ENCODE peak calls at places on chromosome 21, in six cellular contexts. Q is A549, X is IMR-90, S is neural progenitor cell, V is cardiac fibroblast, F is fibroblast of pulmonary artery. T is an unnamed sample.

GRCh38 chr21:44700101-44701022 is 3.4 kb downstream of the KRTAP10-12 start:
- DNase-seq in Q (no peak), X (no peak), S (no peak), V (no peak), F (no peak), T (no peak)

GRCh38 chr21:31252091-31252490 is 92.0 kb downstream of the TIAM1 start:
- DNase-seq in Q (no peak), X (no peak), S (no peak), V (no peak), F (no peak), T (no peak)

GRCh38 chr21:9837946-9838801 is 683.2 kb upstream of the TPTE start:
- DNase-seq in Q (no peak), X (no peak), S (no peak), V (no peak), F (no peak), T (no peak)

GRCh38 chr21:45496151-45496967 is 45.9 kb downstream of the SLC19A1 start:
- DNase-seq in Q (no peak), X (no peak), S (no peak), V (no peak), F (no peak), T (no peak)

GRCh38 chr21:17765207-17765606 is 53.9 kb downstream of the C21orf91 start:
- DNase-seq in Q (no peak), X (no peak), S (no peak), V (no peak), F (no peak), T (no peak)

GRCh38 chr21:45972716-45973474 is 8.7 kb upstream of the COL6A1 start:
- DNase-seq in Q (no peak), X (peak), S (peak), V (peak), F (peak), T (peak)

GRCh38 chr21:34592120-34592561 is 22.8 kb downstream of the RCAN1 start:
- DNase-seq in Q (no peak), X (peak), S (no peak), V (no peak), F (peak), T (peak)

GRCh38 chr21:26846036-26846931 is 1.1 kb upstream of the ADAMTS1 start:
- DNase-seq in Q (peak), X (peak), S (peak), V (peak), F (peak), T (peak)

GRCh38 chr21:18950045-18950740 is 546.6 kb upstream of the TMPRSS15 start:
- DNase-seq in Q (no peak), X (no peak), S (no peak), V (no peak), F (no peak), T (no peak)

GRCh38 chr21:43686811-43687565 is 27.6 kb downstream of the RRP1B start:
- DNase-seq in Q (no peak), X (no peak), S (no peak), V (no peak), F (no peak), T (no peak)

GRCh38 chr21:44723177-44724131 is 12.1 kb upstream of the TSPEAR start:
- DNase-seq in Q (no peak), X (no peak), S (peak), V (peak), F (no peak), T (no peak)

GRCh38 chr21:34534522-34534921 is 22.5 kb upstream of the KCNE1 start:
- DNase-seq in Q (no peak), X (no peak), S (no peak), V (no peak), F (no peak), T (peak)

GRCh38 chr21:16455526-16455925 is 725.7 kb downstream of the USP25 start:
- DNase-seq in Q (no peak), X (no peak), S (no peak), V (no peak), F (no peak), T (no peak)

GRCh38 chr21:16455978-16456377 is 726.2 kb downstream of the USP25 start:
- DNase-seq in Q (no peak), X (no peak), S (no peak), V (no peak), F (no peak), T (peak)

GRCh38 chr21:16457498-16457897 is 727.7 kb downstream of the USP25 start:
- DNase-seq in Q (no peak), X (no peak), S (no peak), V (no peak), F (no peak), T (no peak)

GRCh38 chr21:16454371-16454770 is 724.6 kb downstream of the USP25 start:
- DNase-seq in Q (peak), X (no peak), S (no peak), V (peak), F (peak), T (peak)
- TF ChIP-seq CTCF in Q (peak), X (no peak), S (peak), V (peak), F (peak), T (peak)

GRCh38 chr21:29938968-29939858 is 583 bp downstream of the GRIK1 start:
- DNase-seq in Q (no peak), X (no peak), S (peak), V (peak), F (no peak), T (peak)
- H3K4me3 ChIP-seq in Q (no peak), X (no peak), S (peak), V (peak), F (peak), T (peak)

DNA sequence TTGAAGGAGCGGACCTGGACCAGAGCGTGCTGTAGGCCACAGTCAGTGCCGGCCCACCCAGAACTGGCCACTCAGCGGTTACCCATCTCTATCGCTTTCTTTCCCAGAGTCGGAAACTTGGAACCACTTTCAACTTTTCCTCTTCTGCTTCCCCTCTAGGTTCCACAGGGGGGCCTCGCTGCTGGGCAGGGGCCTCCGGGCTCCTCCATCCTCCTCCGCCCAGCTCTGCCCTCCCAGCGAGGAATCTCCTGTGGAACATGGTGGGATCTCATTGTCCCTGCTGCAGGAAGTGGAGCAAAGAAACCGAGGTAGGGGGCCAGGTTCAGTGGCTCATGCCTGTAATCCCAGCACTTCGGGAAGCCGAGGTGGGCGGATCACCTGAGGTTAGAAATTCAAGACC is 139.2 kb downstream of the ETS2 start:
- DNase-seq in Q (no peak), X (no peak), S (peak), V (no peak), F (no peak), T (no peak)
- TF ChIP-seq CTCF in Q (no peak), X (no peak), S (peak), V (no peak), F (no peak), T (no peak)

GRCh38 chr21:38989745-38990423 is 184.2 kb downstream of the ETS2 start:
- DNase-seq in Q (no peak), X (peak), S (peak), V (peak), F (peak), T (peak)
- H3K4me3 ChIP-seq in Q (no peak), X (no peak), S (no peak), V (no peak), F (no peak), T (no peak)

DNA sequence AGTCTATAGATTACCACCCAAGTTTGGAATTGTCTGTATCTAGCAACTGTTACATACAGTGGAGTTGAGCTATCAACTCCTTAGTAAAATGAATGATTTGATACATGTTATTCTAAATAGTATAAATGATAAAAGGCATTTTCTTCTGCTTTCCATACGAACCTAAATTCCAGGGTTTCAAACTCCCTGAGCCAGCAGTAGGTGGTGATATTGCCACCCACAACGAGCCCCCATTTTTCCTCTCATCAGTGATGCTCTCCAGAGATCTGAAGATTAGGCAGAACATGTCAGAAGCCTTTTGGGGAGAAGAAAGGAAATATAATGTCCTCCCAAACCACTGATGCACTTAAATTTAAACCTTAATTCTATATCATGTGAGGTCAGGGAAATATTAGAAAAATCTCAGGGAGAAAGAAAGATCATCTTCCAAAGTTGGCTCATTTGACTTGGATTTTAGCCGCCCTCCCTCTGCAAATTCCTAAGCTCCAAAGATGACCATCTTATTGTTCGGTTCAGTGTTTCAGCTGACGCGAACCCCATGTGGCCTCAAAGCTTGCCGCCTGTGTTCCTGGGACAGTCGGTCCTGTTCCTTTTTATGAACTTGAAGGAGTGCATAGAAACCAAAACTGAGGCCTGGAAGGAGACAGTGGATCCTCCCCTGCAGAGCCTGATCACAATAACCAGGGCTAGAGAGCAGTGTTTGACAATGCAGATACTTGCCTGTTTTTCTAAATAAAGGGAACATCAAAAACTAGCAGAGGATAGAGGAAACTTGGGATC is 2.3 kb downstream of the EVA1C start:
- DNase-seq in Q (no peak), X (peak), S (peak), V (peak), F (peak), T (peak)
- TF ChIP-seq CTCF in Q (peak), X (peak), S (no peak), V (peak), F (peak), T (peak)

DNA sequence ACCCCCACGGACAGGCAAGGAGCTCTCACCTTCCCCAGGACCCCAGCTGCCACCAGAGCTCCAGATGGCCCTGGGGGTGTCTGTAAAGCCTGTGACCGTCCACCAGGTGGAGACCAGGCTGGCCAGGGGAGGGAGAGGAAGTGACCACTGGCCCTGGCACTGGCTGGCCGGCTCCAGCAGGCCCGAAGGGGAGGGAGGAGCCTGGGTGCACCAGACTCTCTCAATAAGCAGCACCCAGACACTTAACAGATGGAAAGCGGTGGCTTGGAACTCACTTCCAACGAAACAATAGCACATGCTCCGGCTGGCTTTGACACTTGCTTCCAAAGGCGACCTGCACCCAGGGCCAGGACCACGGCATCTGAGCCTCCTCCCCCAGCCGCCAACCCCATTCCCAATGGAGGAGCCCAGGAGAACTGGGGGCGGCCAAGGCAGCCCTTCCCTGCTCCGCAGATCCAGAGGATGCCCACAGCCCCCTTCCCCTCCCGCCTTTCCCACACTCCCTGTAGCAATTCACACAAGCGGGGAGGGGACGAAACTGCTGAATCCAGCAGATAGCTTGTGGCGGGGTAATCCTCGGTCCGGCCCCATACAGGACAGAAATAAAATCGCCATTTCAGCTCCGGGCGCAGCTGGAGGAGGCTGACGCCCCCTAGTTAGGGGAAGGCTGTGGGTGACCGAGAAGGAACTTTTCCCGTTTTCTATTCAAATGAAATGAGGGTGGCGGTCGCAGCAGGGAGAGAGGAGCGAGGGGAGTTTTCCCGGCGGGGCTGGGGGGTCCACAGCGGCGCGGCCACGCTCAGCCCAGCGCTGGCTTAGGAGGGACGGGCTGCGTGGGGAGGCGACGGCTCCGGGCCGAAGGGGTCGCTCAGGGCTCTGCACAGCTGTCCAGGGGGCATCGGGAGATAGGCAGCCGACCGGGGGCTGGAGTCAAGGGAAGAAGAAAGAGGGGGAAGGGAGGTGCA is 612 bp upstream of the PDE9A start:
- DNase-seq in Q (peak), X (peak), S (peak), V (peak), F (peak), T (peak)
- H3K4me3 ChIP-seq in Q (peak), X (peak), S (peak), V (no peak), F (no peak), T (peak)

DNA sequence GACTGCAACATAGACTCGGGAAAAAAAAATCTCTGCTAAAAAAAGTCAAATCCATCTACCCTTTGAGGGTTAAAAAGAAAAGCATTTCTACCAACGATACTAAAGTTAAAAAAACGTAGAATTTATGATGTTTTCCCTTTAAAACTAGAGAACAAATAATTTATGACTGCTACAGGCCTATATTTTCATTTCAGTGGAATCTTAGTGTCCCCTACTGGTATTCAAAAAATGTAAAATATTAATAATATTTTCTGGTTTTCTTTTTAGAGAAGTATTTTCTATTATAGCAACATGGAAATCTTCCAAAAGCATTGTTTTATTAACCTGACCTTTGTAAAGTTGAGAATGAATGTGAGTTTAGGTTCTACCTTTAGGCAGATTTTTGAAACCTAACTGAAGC is 1582.2 kb downstream of the MRPL39 start:
- DNase-seq in Q (no peak), X (no peak), S (no peak), V (peak), F (no peak), T (no peak)
- TF ChIP-seq CTCF in Q (no peak), X (no peak), S (no peak), V (no peak), F (no peak), T (no peak)

DNA sequence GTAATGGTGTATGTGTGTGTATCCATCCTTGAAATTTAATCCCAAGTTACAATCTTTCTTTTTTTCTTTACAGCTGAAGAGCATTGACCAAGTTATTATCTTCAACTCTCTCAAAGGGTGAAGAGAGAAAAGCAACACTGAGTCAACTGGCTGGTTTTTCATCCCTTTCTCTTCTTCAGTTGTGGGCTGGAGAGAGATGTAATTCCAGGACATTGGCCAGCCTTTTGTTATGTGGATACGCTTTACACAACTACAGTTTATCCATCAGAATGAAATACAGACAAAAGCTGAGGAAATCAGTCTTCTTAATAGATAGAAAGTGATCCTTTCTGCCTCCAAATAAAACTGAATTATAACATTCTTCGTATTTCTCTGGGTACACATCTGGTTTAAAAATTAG is 357.0 kb upstream of the NCAM2 start:
- DNase-seq in Q (no peak), X (no peak), S (no peak), V (no peak), F (no peak), T (no peak)
- H3K4me3 ChIP-seq in Q (no peak), X (no peak), S (no peak), V (no peak), F (no peak), T (no peak)

DNA sequence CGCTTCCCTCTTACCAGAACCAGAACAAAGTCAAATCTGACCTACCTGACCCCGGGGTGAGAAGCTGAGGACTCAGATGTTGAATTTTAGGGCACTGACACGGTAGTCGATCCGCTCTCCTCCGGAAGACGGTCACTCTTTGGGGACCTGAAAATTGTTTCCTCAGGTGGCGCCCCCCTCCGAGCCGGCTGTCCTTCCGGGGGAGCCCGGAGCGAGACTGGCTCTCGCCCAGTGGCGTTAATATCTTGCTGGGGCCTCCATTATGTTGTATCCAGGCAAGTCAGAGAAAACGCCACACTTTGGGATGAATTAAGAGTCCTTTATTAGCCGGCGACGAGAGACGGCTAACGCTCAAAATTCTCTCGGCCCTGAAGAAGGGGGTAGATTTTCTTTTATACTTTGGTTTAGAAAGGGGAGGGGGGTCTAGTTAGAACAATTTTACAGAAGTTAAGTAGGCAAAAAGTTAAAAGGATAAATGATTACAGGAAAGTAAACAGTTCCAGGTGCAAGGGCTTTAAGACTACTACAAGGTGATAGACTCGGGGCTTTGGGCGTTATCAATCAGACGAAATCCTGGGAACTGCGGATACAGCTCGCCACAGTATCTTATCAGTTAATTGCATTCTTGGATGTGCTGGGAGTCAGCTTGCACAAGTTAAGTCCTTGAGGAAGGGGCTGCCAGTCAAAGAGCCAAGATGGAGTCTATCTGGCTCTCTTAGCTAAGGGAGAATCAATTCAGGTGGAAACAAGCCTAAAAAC is 269.5 kb downstream of the DSCAM start:
- DNase-seq in Q (no peak), X (no peak), S (no peak), V (no peak), F (no peak), T (no peak)
- TF ChIP-seq CTCF in Q (no peak), X (no peak), S (no peak), V (no peak), F (no peak), T (no peak)

T was measured in fibroblast of mammary gland.